ENCODE peak calls at places on chromosome 11, in eight cellular contexts. K is fibroblast of pulmonary artery, H is GM13976, C is GM20000, F is fibroblast of lung, V is HL-60, E is progenitor cell of endocrine pancreas, T is RWPE1. Y is an unnamed sample.

GRCh38 chr11:1297576-1298473 is 11.6 kb downstream of the TOLLIP start:
- DNase-seq in K (no peak), H (no peak), C (no peak), F (no peak), V (no peak), E (no peak), T (no peak), Y (no peak)

GRCh38 chr11:118917488-118918127 is 8.1 kb downstream of the BCL9L start:
- DNase-seq in K (peak; percentile 94), H (no peak), C (no peak), F (peak; percentile 95), V (peak; percentile 84), E (no peak), T (peak; percentile 72), Y (no peak)

GRCh38 chr11:120316880-120317688 is 8.0 kb upstream of the TLCD5 start:
- DNase-seq in K (peak; percentile 67), H (no peak), C (no peak), F (peak; percentile 48), V (no peak), E (no peak), T (peak; percentile 93), Y (no peak)

GRCh38 chr11:130150790-130151189 is 8.8 kb upstream of the ST14 start:
- DNase-seq in K (no peak), H (peak; percentile 51), C (peak; percentile 50), F (no peak), V (no peak), E (no peak), T (no peak), Y (no peak)

GRCh38 chr11:119149371-119150275 is 771 bp downstream of the ABCG4 start:
- DNase-seq in K (no peak), H (no peak), C (no peak), F (no peak), V (no peak), E (no peak), T (no peak), Y (peak; percentile 23)

GRCh38 chr11:36475192-36475591 is 34.9 kb downstream of the TRAF6 start:
- DNase-seq in K (peak; percentile 42), H (no peak), C (no peak), F (no peak), V (no peak), E (no peak), T (no peak), Y (no peak)

GRCh38 chr11:74694536-74694935 is 36.7 kb downstream of the CHRDL2 start:
- DNase-seq in K (no peak), H (no peak), C (no peak), F (no peak), V (no peak), E (no peak), T (peak; percentile 52), Y (no peak)

GRCh38 chr11:35323076-35323868 is 96.1 kb downstream of the SLC1A2 start:
- DNase-seq in K (no peak), H (no peak), C (no peak), F (no peak), V (no peak), E (no peak), T (no peak), Y (no peak)

GRCh38 chr11:100759106-100759505 is 72.0 kb downstream of the ARHGAP42 start:
- DNase-seq in K (no peak), H (no peak), C (no peak), F (no peak), V (no peak), E (no peak), T (no peak), Y (no peak)

GRCh38 chr11:117796456-117797428 is at the start of gene DSCAML1:
- DNase-seq in K (no peak), H (peak; percentile 45), C (peak; percentile 63), F (no peak), V (no peak), E (no peak), T (no peak), Y (peak; percentile 41)

GRCh38 chr11:106467486-106467885 is 390.0 kb downstream of the AASDHPPT start:
- DNase-seq in K (no peak), H (no peak), C (no peak), F (no peak), V (no peak), E (no peak), T (no peak), Y (no peak)

GRCh38 chr11:132126973-132127900 is 756.8 kb downstream of the NTM start:
- DNase-seq in K (peak; percentile 93), H (peak; percentile 47), C (peak; percentile 44), F (peak; percentile 93), V (no peak), E (no peak), T (peak; percentile 49), Y (peak; percentile 34)
- TF ChIP-seq CTCF in K (peak; percentile 85), H (peak; percentile 8), C (peak; percentile 4), F (peak; percentile 84), V (no peak), E (peak; percentile 63), T (peak; percentile 57), Y (no peak)

GRCh38 chr11:65498042-65498726 is 661 bp upstream of the MALAT1 start:
- DNase-seq in K (peak; percentile 79), H (no peak), C (no peak), F (peak; percentile 79), V (peak; percentile 77), E (no peak), T (no peak), Y (no peak)

GRCh38 chr11:65500262-65501004 is 1.6 kb downstream of the MALAT1 start:
- DNase-seq in K (peak; percentile 74), H (no peak), C (no peak), F (peak; percentile 65), V (no peak), E (no peak), T (no peak), Y (no peak)

GRCh38 chr11:65499713-65500261 is 942 bp downstream of the MALAT1 start:
- DNase-seq in K (no peak), H (no peak), C (no peak), F (no peak), V (no peak), E (no peak), T (no peak), Y (no peak)

GRCh38 chr11:65498727-65498976 is 193 bp upstream of the MALAT1 start:
- DNase-seq in K (no peak), H (no peak), C (no peak), F (no peak), V (no peak), E (no peak), T (no peak), Y (no peak)

GRCh38 chr11:65498977-65499712 is at the start of gene MALAT1:
- DNase-seq in K (peak; percentile 97), H (no peak), C (peak; percentile 68), F (peak; percentile 98), V (peak; percentile 93), E (peak; percentile 93), T (peak; percentile 60), Y (peak; percentile 93)
- TF ChIP-seq CTCF in K (no peak), H (no peak), C (no peak), F (no peak), V (no peak), E (no peak), T (no peak), Y (no peak)

GRCh38 chr11:61972796-61973602 is 5.6 kb upstream of the FTH1 start:
- DNase-seq in K (peak; percentile 98), H (peak; percentile 54), C (no peak), F (peak; percentile 93), V (no peak), E (no peak), T (peak; percentile 62), Y (no peak)
- TF ChIP-seq CTCF in K (no peak), H (no peak), C (no peak), F (no peak), V (no peak), E (no peak), T (no peak), Y (no peak)

GRCh38 chr11:86749376-86749775 is 51.0 kb upstream of the PRSS23 start:
- DNase-seq in K (no peak), H (no peak), C (no peak), F (no peak), V (no peak), E (no peak), T (no peak), Y (no peak)
- TF ChIP-seq CTCF in K (peak; percentile 15), H (no peak), C (no peak), F (no peak), V (no peak), E (no peak), T (no peak), Y (no peak)

GRCh38 chr11:61696602-61697001 is 16.4 kb downstream of the DAGLA start:
- DNase-seq in K (no peak), H (no peak), C (no peak), F (no peak), V (no peak), E (no peak), T (peak; percentile 34), Y (no peak)

GRCh38 chr11:61697093-61697492 is 16.9 kb downstream of the DAGLA start:
- DNase-seq in K (no peak), H (no peak), C (no peak), F (no peak), V (no peak), E (no peak), T (peak; percentile 82), Y (no peak)

GRCh38 chr11:61694971-61695706 is 14.9 kb downstream of the DAGLA start:
- DNase-seq in K (no peak), H (no peak), C (no peak), F (no peak), V (no peak), E (no peak), T (no peak), Y (no peak)

GRCh38 chr11:61693897-61694840 is 14.0 kb downstream of the DAGLA start:
- DNase-seq in K (no peak), H (no peak), C (no peak), F (peak; percentile 11), V (no peak), E (no peak), T (no peak), Y (no peak)

GRCh38 chr11:61695917-61696316 is 15.7 kb downstream of the DAGLA start:
- DNase-seq in K (peak; percentile 61), H (peak; percentile 81), C (peak; percentile 68), F (peak; percentile 41), V (no peak), E (no peak), T (peak; percentile 83), Y (no peak)
- TF ChIP-seq CTCF in K (no peak), H (no peak), C (no peak), F (no peak), V (no peak), E (no peak), T (no peak), Y (no peak)

GRCh38 chr11:29310016-29310415 is 706.8 kb downstream of the KCNA4 start:
- DNase-seq in K (peak; percentile 87), H (no peak), C (no peak), F (peak; percentile 81), V (no peak), E (no peak), T (peak; percentile 14), Y (no peak)
- TF ChIP-seq CTCF in K (no peak), H (no peak), C (no peak), F (no peak), V (no peak), E (no peak), T (no peak), Y (no peak)

Y was measured in endothelial cell.